ENCODE peak calls at places on chromosomes 7 and 10, in five cellular contexts. R is HCT116, V is hepatocyte, Q is astrocyte of the spinal cord, Z is SK-N-SH. N is an unnamed sample.

GRCh38 chr7:11633325-11633724 is 198.7 kb downstream of the THSD7A start:
- DNase-seq in R (no peak), V (no peak), Q (no peak), Z (no peak), N (no peak)

GRCh38 chr7:105788356-105788755 is 88.0 kb downstream of the ATXN7L1 start:
- DNase-seq in R (no peak), V (no peak), Q (no peak), Z (no peak), N (no peak)

GRCh38 chr7:30422922-30423321 is 55.7 kb downstream of the NOD1 start:
- DNase-seq in R (peak; percentile 48), V (no peak), Q (peak; percentile 54), Z (no peak), N (no peak)

GRCh38 chr7:93574646-93575554 is at the start of gene CALCR:
- DNase-seq in R (no peak), V (peak; percentile 23), Q (no peak), Z (peak; percentile 71), N (no peak)

GRCh38 chr7:134593530-134594392 is 44.9 kb downstream of the AKR1B15 start:
- DNase-seq in R (no peak), V (peak; percentile 35), Q (peak; percentile 86), Z (peak; percentile 10), N (no peak)

GRCh38 chr10:74813371-74813770 is 13.0 kb upstream of the KAT6B start:
- DNase-seq in R (no peak), V (no peak), Q (no peak), Z (no peak), N (no peak)

GRCh38 chr7:47401571-47402570 is 180.0 kb downstream of the TNS3 start:
- DNase-seq in R (no peak), V (no peak), Q (no peak), Z (no peak), N (no peak)

GRCh38 chr7:155380221-155380861 is 77.6 kb upstream of the EN2 start:
- DNase-seq in R (peak; percentile 62), V (peak; percentile 92), Q (peak; percentile 49), Z (peak; percentile 95), N (peak; percentile 80)

GRCh38 chr10:58373446-58373834 is 11.8 kb upstream of the TFAM start:
- DNase-seq in R (no peak), V (no peak), Q (no peak), Z (no peak), N (no peak)

GRCh38 chr7:131511774-131512535 is 44.5 kb downstream of the PODXL start:
- DNase-seq in R (no peak), V (no peak), Q (no peak), Z (no peak), N (no peak)

GRCh38 chr10:79128923-79129305 is 60.1 kb downstream of the ZMIZ1 start:
- DNase-seq in R (no peak), V (no peak), Q (no peak), Z (peak; percentile 62), N (no peak)

GRCh38 chr7:22138106-22138505 is 192.4 kb upstream of the CDCA7L start:
- DNase-seq in R (no peak), V (no peak), Q (no peak), Z (no peak), N (no peak)

GRCh38 chr10:11208908-11209809 is 191.5 kb downstream of the CELF2 start:
- DNase-seq in R (no peak), V (no peak), Q (no peak), Z (no peak), N (no peak)

GRCh38 chr7:88344956-88345832 is 38.5 kb upstream of the STEAP4 start:
- DNase-seq in R (peak; percentile 23), V (peak; percentile 76), Q (peak; percentile 33), Z (peak; percentile 47), N (no peak)

GRCh38 chr7:140062118-140062527 is 628 bp downstream of the PARP12 start:
- DNase-seq in R (no peak), V (peak; percentile 41), Q (peak; percentile 12), Z (no peak), N (no peak)

GRCh38 chr10:24518981-24519597 is 204.6 kb downstream of the ARHGAP21 start:
- DNase-seq in R (peak; percentile 23), V (peak; percentile 85), Q (peak; percentile 51), Z (peak; percentile 76), N (no peak)

GRCh38 chr10:47303866-47304265 is 3.9 kb downstream of the GDF10 start:
- DNase-seq in R (no peak), V (no peak), Q (no peak), Z (no peak), N (peak; percentile 75)

GRCh38 chr10:71857934-71858890 is 7.2 kb upstream of the PSAP start:
- DNase-seq in R (no peak), V (no peak), Q (no peak), Z (no peak), N (peak; percentile 52)

GRCh38 chr7:142689439-142690168 is 59.7 kb upstream of the PRSS1 start:
- DNase-seq in R (no peak), V (no peak), Q (no peak), Z (no peak), N (no peak)

GRCh38 chr7:99498546-99498944 is 1.5 kb downstream of the ZNF394 start:
- DNase-seq in R (no peak), V (peak; percentile 8), Q (no peak), Z (peak; percentile 32), N (no peak)

GRCh38 chr7:92809397-92810241 is 26.8 kb downstream of the CDK6 start:
- DNase-seq in R (peak; percentile 76), V (peak; percentile 85), Q (peak; percentile 94), Z (no peak), N (no peak)

GRCh38 chr7:102169651-102170416 is 116.8 kb upstream of the SH2B2 start:
- DNase-seq in R (no peak), V (no peak), Q (peak; percentile 43), Z (no peak), N (no peak)

GRCh38 chr7:22992874-22993840 is 20.8 kb downstream of the HYCC1 start:
- DNase-seq in R (no peak), V (no peak), Q (no peak), Z (no peak), N (no peak)

GRCh38 chr7:155991470-155991869 is 179.2 kb upstream of the SHH start:
- DNase-seq in R (no peak), V (no peak), Q (no peak), Z (no peak), N (no peak)

GRCh38 chr10:94546616-94547175 is 1.1 kb downstream of the HELLS start:
- DNase-seq in R (no peak), V (peak; percentile 6), Q (peak; percentile 14), Z (peak; percentile 15), N (no peak)

GRCh38 chr7:93921607-93922446 is at the start of gene GNG11:
- DNase-seq in R (no peak), V (peak; percentile 68), Q (peak; percentile 85), Z (peak; percentile 86), N (peak; percentile 92)

GRCh38 chr7:84263106-84263505 is 68.5 kb upstream of the SEMA3A start:
- DNase-seq in R (no peak), V (no peak), Q (no peak), Z (no peak), N (no peak)

GRCh38 chr10:31188792-31189406 is 130.1 kb upstream of the ZEB1 start:
- DNase-seq in R (no peak), V (no peak), Q (peak; percentile 30), Z (no peak), N (no peak)

GRCh38 chr10:131242007-131242406 is 69.5 kb downstream of the TCERG1L start:
- DNase-seq in R (peak; percentile 0), V (peak; percentile 69), Q (no peak), Z (peak; percentile 73), N (no peak)
- TF ChIP-seq CTCF in R (peak; percentile 49), V (peak; percentile 54), Q (no peak), Z (no peak), N (peak; percentile 37)

GRCh38 chr10:132101529-132101928 is 35.8 kb downstream of the JAKMIP3 start:
- DNase-seq in R (no peak), V (no peak), Q (no peak), Z (peak; percentile 61), N (no peak)
- TF ChIP-seq CTCF in R (peak; percentile 27), V (no peak), Q (no peak), Z (no peak), N (peak; percentile 29)

GRCh38 chr10:110388682-110389052 is 83.9 kb upstream of the SMNDC1 start:
- DNase-seq in R (no peak), V (no peak), Q (no peak), Z (no peak), N (no peak)
- TF ChIP-seq CTCF in R (no peak), V (peak; percentile 14), Q (no peak), Z (peak; percentile 23), N (no peak)

DNA sequence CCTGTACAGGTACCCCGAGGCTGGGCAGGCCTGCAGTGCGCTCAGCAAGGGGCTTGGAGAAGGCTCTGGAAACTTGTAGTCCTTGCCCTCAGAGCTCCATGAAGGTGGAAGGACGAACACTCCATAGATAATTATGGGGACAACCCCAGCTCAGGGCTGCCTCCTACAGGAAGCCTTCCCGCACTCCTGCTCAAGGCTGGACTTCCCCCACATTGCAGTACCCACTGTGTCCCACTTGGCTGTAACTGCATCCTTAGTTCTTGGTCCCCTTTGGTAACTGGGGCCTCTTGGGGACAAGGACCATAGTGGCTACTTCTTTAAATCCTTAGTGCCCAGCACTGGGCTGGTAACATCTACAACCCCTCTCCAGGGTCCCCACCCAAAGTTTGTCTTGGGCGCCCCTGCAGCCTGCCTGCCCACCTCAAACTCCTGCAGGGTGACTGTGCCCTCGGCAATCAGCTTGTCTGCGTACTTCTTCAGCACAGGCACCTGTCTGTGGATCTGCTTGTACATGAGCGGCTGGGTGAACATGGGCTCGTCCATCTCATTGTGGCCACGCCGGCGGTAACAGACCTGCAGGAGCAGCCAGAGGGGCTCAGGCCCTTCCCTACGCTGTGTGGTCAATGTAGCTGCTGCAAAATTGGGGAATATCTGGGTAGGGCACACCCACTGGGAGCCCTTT is 17.1 kb downstream of the OGDHL start:
- DNase-seq in R (no peak), V (no peak), Q (no peak), Z (peak; percentile 34), N (no peak)
- TF ChIP-seq CTCF in R (peak; percentile 43), V (no peak), Q (no peak), Z (no peak), N (no peak)